ENCODE peak calls at places on chromosome 5, in six cellular contexts. One of them, this sample, is unnamed.

GRCh38 chr5:107604146-107604910 is 66.4 kb downstream of the EFNA5 start:
- DNase-seq in cardiac muscle cell: no peak
- DNase-seq in T47D: no peak
- DNase-seq in stimulated activated CD4-positive, alpha-beta T cell treated with anti-CD3 and anti-CD28 coated beads, Interleukin-1b, Interleukin-23, amount 100 ng/mL, for 4 hours: no peak
- DNase-seq in GF-D8: no peak
- DNase-seq in activated naive CD4-positive, alpha-beta T cell: no peak
- DNase-seq in this sample: no peak

GRCh38 chr5:56306433-56307150 is 73.5 kb upstream of the ANKRD55 start:
- DNase-seq in cardiac muscle cell: no peak
- DNase-seq in T47D: no peak
- DNase-seq in stimulated activated CD4-positive, alpha-beta T cell treated with anti-CD3 and anti-CD28 coated beads, Interleukin-1b, Interleukin-23, amount 100 ng/mL, for 4 hours: no peak
- DNase-seq in GF-D8: no peak
- DNase-seq in activated naive CD4-positive, alpha-beta T cell: no peak
- DNase-seq in this sample: no peak

GRCh38 chr5:65332591-65332990 is 149.1 kb downstream of the ADAMTS6 start:
- DNase-seq in cardiac muscle cell: peak; percentile 0
- DNase-seq in T47D: no peak
- DNase-seq in stimulated activated CD4-positive, alpha-beta T cell treated with anti-CD3 and anti-CD28 coated beads, Interleukin-1b, Interleukin-23, amount 100 ng/mL, for 4 hours: no peak
- DNase-seq in GF-D8: no peak
- DNase-seq in activated naive CD4-positive, alpha-beta T cell: no peak
- DNase-seq in this sample: no peak

GRCh38 chr5:68745459-68745858 is 348.4 kb upstream of the SLC30A5 start:
- DNase-seq in cardiac muscle cell: no peak
- DNase-seq in T47D: peak; percentile 22
- DNase-seq in stimulated activated CD4-positive, alpha-beta T cell treated with anti-CD3 and anti-CD28 coated beads, Interleukin-1b, Interleukin-23, amount 100 ng/mL, for 4 hours: no peak
- DNase-seq in GF-D8: no peak
- DNase-seq in activated naive CD4-positive, alpha-beta T cell: no peak
- DNase-seq in this sample: no peak

GRCh38 chr5:38540348-38540747 is 16.1 kb downstream of the LIFR start:
- DNase-seq in cardiac muscle cell: peak; percentile 48
- DNase-seq in T47D: no peak
- DNase-seq in stimulated activated CD4-positive, alpha-beta T cell treated with anti-CD3 and anti-CD28 coated beads, Interleukin-1b, Interleukin-23, amount 100 ng/mL, for 4 hours: no peak
- DNase-seq in GF-D8: no peak
- DNase-seq in activated naive CD4-positive, alpha-beta T cell: no peak
- DNase-seq in this sample: no peak

GRCh38 chr5:52922384-52922783 is 66.8 kb upstream of the ITGA2 start:
- DNase-seq in cardiac muscle cell: no peak
- DNase-seq in T47D: peak; percentile 29
- DNase-seq in stimulated activated CD4-positive, alpha-beta T cell treated with anti-CD3 and anti-CD28 coated beads, Interleukin-1b, Interleukin-23, amount 100 ng/mL, for 4 hours: no peak
- DNase-seq in GF-D8: no peak
- DNase-seq in activated naive CD4-positive, alpha-beta T cell: no peak
- DNase-seq in this sample: peak; percentile 20

GRCh38 chr5:176497852-176498251 is 39.4 kb downstream of the RNF44 start:
- DNase-seq in cardiac muscle cell: no peak
- DNase-seq in T47D: no peak
- DNase-seq in stimulated activated CD4-positive, alpha-beta T cell treated with anti-CD3 and anti-CD28 coated beads, Interleukin-1b, Interleukin-23, amount 100 ng/mL, for 4 hours: no peak
- DNase-seq in GF-D8: no peak
- DNase-seq in activated naive CD4-positive, alpha-beta T cell: no peak
- DNase-seq in this sample: no peak

GRCh38 chr5:142600611-142601360 is 85.1 kb downstream of the FGF1 start:
- DNase-seq in cardiac muscle cell: no peak
- DNase-seq in T47D: peak; percentile 21
- DNase-seq in stimulated activated CD4-positive, alpha-beta T cell treated with anti-CD3 and anti-CD28 coated beads, Interleukin-1b, Interleukin-23, amount 100 ng/mL, for 4 hours: no peak
- DNase-seq in GF-D8: no peak
- DNase-seq in activated naive CD4-positive, alpha-beta T cell: no peak
- DNase-seq in this sample: no peak

GRCh38 chr5:155046591-155046990 is 33.0 kb downstream of the KIF4B start:
- DNase-seq in cardiac muscle cell: no peak
- DNase-seq in T47D: peak; percentile 63
- DNase-seq in stimulated activated CD4-positive, alpha-beta T cell treated with anti-CD3 and anti-CD28 coated beads, Interleukin-1b, Interleukin-23, amount 100 ng/mL, for 4 hours: no peak
- DNase-seq in GF-D8: no peak
- DNase-seq in activated naive CD4-positive, alpha-beta T cell: no peak
- DNase-seq in this sample: no peak

GRCh38 chr5:16723821-16724220 is 107.0 kb upstream of the RETREG1 start:
- DNase-seq in cardiac muscle cell: no peak
- DNase-seq in T47D: no peak
- DNase-seq in stimulated activated CD4-positive, alpha-beta T cell treated with anti-CD3 and anti-CD28 coated beads, Interleukin-1b, Interleukin-23, amount 100 ng/mL, for 4 hours: no peak
- DNase-seq in GF-D8: no peak
- DNase-seq in activated naive CD4-positive, alpha-beta T cell: no peak
- DNase-seq in this sample: no peak

GRCh38 chr5:4976918-4977317 is 163.2 kb upstream of the ADAMTS16 start:
- DNase-seq in cardiac muscle cell: no peak
- DNase-seq in T47D: no peak
- DNase-seq in stimulated activated CD4-positive, alpha-beta T cell treated with anti-CD3 and anti-CD28 coated beads, Interleukin-1b, Interleukin-23, amount 100 ng/mL, for 4 hours: no peak
- DNase-seq in GF-D8: no peak
- DNase-seq in activated naive CD4-positive, alpha-beta T cell: no peak
- DNase-seq in this sample: no peak

GRCh38 chr5:79495311-79495710 is 18.6 kb downstream of the HOMER1 start:
- DNase-seq in cardiac muscle cell: no peak
- DNase-seq in T47D: peak; percentile 23
- DNase-seq in stimulated activated CD4-positive, alpha-beta T cell treated with anti-CD3 and anti-CD28 coated beads, Interleukin-1b, Interleukin-23, amount 100 ng/mL, for 4 hours: no peak
- DNase-seq in GF-D8: no peak
- DNase-seq in activated naive CD4-positive, alpha-beta T cell: no peak
- DNase-seq in this sample: no peak

GRCh38 chr5:112917453-112918005 is 4.5 kb downstream of the REEP5 start:
- DNase-seq in cardiac muscle cell: peak; percentile 13
- DNase-seq in T47D: peak; percentile 36
- DNase-seq in stimulated activated CD4-positive, alpha-beta T cell treated with anti-CD3 and anti-CD28 coated beads, Interleukin-1b, Interleukin-23, amount 100 ng/mL, for 4 hours: no peak
- DNase-seq in GF-D8: no peak
- DNase-seq in activated naive CD4-positive, alpha-beta T cell: no peak
- DNase-seq in this sample: peak; percentile 46

GRCh38 chr5:8633706-8634105 is 764.8 kb downstream of the MTRR start:
- DNase-seq in cardiac muscle cell: no peak
- DNase-seq in T47D: no peak
- DNase-seq in stimulated activated CD4-positive, alpha-beta T cell treated with anti-CD3 and anti-CD28 coated beads, Interleukin-1b, Interleukin-23, amount 100 ng/mL, for 4 hours: no peak
- DNase-seq in GF-D8: no peak
- DNase-seq in activated naive CD4-positive, alpha-beta T cell: no peak
- DNase-seq in this sample: no peak

GRCh38 chr5:181231444-181231843 is 8.4 kb downstream of the TRIM41 start:
- DNase-seq in cardiac muscle cell: no peak
- DNase-seq in T47D: no peak
- DNase-seq in stimulated activated CD4-positive, alpha-beta T cell treated with anti-CD3 and anti-CD28 coated beads, Interleukin-1b, Interleukin-23, amount 100 ng/mL, for 4 hours: no peak
- DNase-seq in GF-D8: no peak
- DNase-seq in activated naive CD4-positive, alpha-beta T cell: no peak
- DNase-seq in this sample: no peak

GRCh38 chr5:66840527-66841013 is 244.4 kb downstream of the MAST4 start:
- DNase-seq in cardiac muscle cell: no peak
- DNase-seq in T47D: no peak
- DNase-seq in stimulated activated CD4-positive, alpha-beta T cell treated with anti-CD3 and anti-CD28 coated beads, Interleukin-1b, Interleukin-23, amount 100 ng/mL, for 4 hours: no peak
- DNase-seq in GF-D8: no peak
- DNase-seq in activated naive CD4-positive, alpha-beta T cell: no peak
- DNase-seq in this sample: no peak

GRCh38 chr5:59066367-59067163 is 483.7 kb downstream of the RAB3C start:
- DNase-seq in cardiac muscle cell: no peak
- DNase-seq in T47D: no peak
- DNase-seq in stimulated activated CD4-positive, alpha-beta T cell treated with anti-CD3 and anti-CD28 coated beads, Interleukin-1b, Interleukin-23, amount 100 ng/mL, for 4 hours: no peak
- DNase-seq in GF-D8: no peak
- DNase-seq in activated naive CD4-positive, alpha-beta T cell: no peak
- DNase-seq in this sample: no peak

GRCh38 chr5:128144491-128144890 is 60.9 kb downstream of the SLC12A2 start:
- DNase-seq in cardiac muscle cell: no peak
- DNase-seq in T47D: no peak
- DNase-seq in stimulated activated CD4-positive, alpha-beta T cell treated with anti-CD3 and anti-CD28 coated beads, Interleukin-1b, Interleukin-23, amount 100 ng/mL, for 4 hours: no peak
- DNase-seq in GF-D8: no peak
- DNase-seq in activated naive CD4-positive, alpha-beta T cell: no peak
- DNase-seq in this sample: no peak

GRCh38 chr5:10601246-10602030 is 37.6 kb downstream of the ANKRD33B start:
- DNase-seq in cardiac muscle cell: peak; percentile 41
- DNase-seq in T47D: peak; percentile 73
- DNase-seq in stimulated activated CD4-positive, alpha-beta T cell treated with anti-CD3 and anti-CD28 coated beads, Interleukin-1b, Interleukin-23, amount 100 ng/mL, for 4 hours: no peak
- DNase-seq in GF-D8: no peak
- DNase-seq in activated naive CD4-positive, alpha-beta T cell: no peak
- DNase-seq in this sample: no peak

GRCh38 chr5:2442686-2443354 is 308.7 kb downstream of the IRX2 start:
- DNase-seq in cardiac muscle cell: no peak
- DNase-seq in T47D: no peak
- DNase-seq in stimulated activated CD4-positive, alpha-beta T cell treated with anti-CD3 and anti-CD28 coated beads, Interleukin-1b, Interleukin-23, amount 100 ng/mL, for 4 hours: no peak
- DNase-seq in GF-D8: no peak
- DNase-seq in activated naive CD4-positive, alpha-beta T cell: no peak
- DNase-seq in this sample: no peak

GRCh38 chr5:103461223-103461622 is 101.4 kb downstream of the NUDT12 start:
- DNase-seq in cardiac muscle cell: no peak
- DNase-seq in T47D: no peak
- DNase-seq in stimulated activated CD4-positive, alpha-beta T cell treated with anti-CD3 and anti-CD28 coated beads, Interleukin-1b, Interleukin-23, amount 100 ng/mL, for 4 hours: no peak
- DNase-seq in GF-D8: no peak
- DNase-seq in activated naive CD4-positive, alpha-beta T cell: no peak
- DNase-seq in this sample: no peak

GRCh38 chr5:169599451-169599850 is 15.9 kb downstream of the SPDL1 start:
- DNase-seq in cardiac muscle cell: peak; percentile 36
- DNase-seq in T47D: no peak
- DNase-seq in stimulated activated CD4-positive, alpha-beta T cell treated with anti-CD3 and anti-CD28 coated beads, Interleukin-1b, Interleukin-23, amount 100 ng/mL, for 4 hours: no peak
- DNase-seq in GF-D8: no peak
- DNase-seq in activated naive CD4-positive, alpha-beta T cell: no peak
- DNase-seq in this sample: no peak

GRCh38 chr5:37703841-37704241 is 136.0 kb downstream of the GDNF start:
- DNase-seq in cardiac muscle cell: no peak
- DNase-seq in T47D: no peak
- DNase-seq in stimulated activated CD4-positive, alpha-beta T cell treated with anti-CD3 and anti-CD28 coated beads, Interleukin-1b, Interleukin-23, amount 100 ng/mL, for 4 hours: no peak
- DNase-seq in GF-D8: no peak
- DNase-seq in activated naive CD4-positive, alpha-beta T cell: no peak
- DNase-seq in this sample: no peak

GRCh38 chr5:177553671-177554429 is 513 bp downstream of the FAM193B start:
- DNase-seq in cardiac muscle cell: peak; percentile 51
- DNase-seq in T47D: peak; percentile 29
- DNase-seq in stimulated activated CD4-positive, alpha-beta T cell treated with anti-CD3 and anti-CD28 coated beads, Interleukin-1b, Interleukin-23, amount 100 ng/mL, for 4 hours: peak; percentile 14
- DNase-seq in GF-D8: no peak
- DNase-seq in activated naive CD4-positive, alpha-beta T cell: no peak
- DNase-seq in this sample: peak; percentile 41

GRCh38 chr5:39948867-39949468 is 524.2 kb upstream of the DAB2 start:
- DNase-seq in cardiac muscle cell: peak; percentile 88
- DNase-seq in T47D: peak; percentile 86
- DNase-seq in stimulated activated CD4-positive, alpha-beta T cell treated with anti-CD3 and anti-CD28 coated beads, Interleukin-1b, Interleukin-23, amount 100 ng/mL, for 4 hours: peak; percentile 50
- DNase-seq in GF-D8: no peak
- DNase-seq in activated naive CD4-positive, alpha-beta T cell: no peak
- DNase-seq in this sample: peak; percentile 59

GRCh38 chr5:135832941-135833340 is 1.5 kb upstream of the SLC25A48 start:
- DNase-seq in cardiac muscle cell: no peak
- DNase-seq in T47D: no peak
- DNase-seq in stimulated activated CD4-positive, alpha-beta T cell treated with anti-CD3 and anti-CD28 coated beads, Interleukin-1b, Interleukin-23, amount 100 ng/mL, for 4 hours: no peak
- DNase-seq in GF-D8: no peak
- DNase-seq in activated naive CD4-positive, alpha-beta T cell: no peak
- DNase-seq in this sample: no peak

GRCh38 chr5:81829242-81829641 is 78.3 kb upstream of the SSBP2 start:
- DNase-seq in cardiac muscle cell: no peak
- DNase-seq in T47D: no peak
- DNase-seq in stimulated activated CD4-positive, alpha-beta T cell treated with anti-CD3 and anti-CD28 coated beads, Interleukin-1b, Interleukin-23, amount 100 ng/mL, for 4 hours: no peak
- DNase-seq in GF-D8: no peak
- DNase-seq in activated naive CD4-positive, alpha-beta T cell: no peak
- DNase-seq in this sample: no peak

GRCh38 chr5:67021031-67021430 is 175.6 kb downstream of the CD180 start:
- DNase-seq in cardiac muscle cell: no peak
- DNase-seq in T47D: no peak
- DNase-seq in stimulated activated CD4-positive, alpha-beta T cell treated with anti-CD3 and anti-CD28 coated beads, Interleukin-1b, Interleukin-23, amount 100 ng/mL, for 4 hours: no peak
- DNase-seq in GF-D8: no peak
- DNase-seq in activated naive CD4-positive, alpha-beta T cell: no peak
- DNase-seq in this sample: no peak

GRCh38 chr5:1291611-1292080 is 3.2 kb downstream of the TERT start:
- DNase-seq in cardiac muscle cell: no peak
- DNase-seq in T47D: no peak
- DNase-seq in stimulated activated CD4-positive, alpha-beta T cell treated with anti-CD3 and anti-CD28 coated beads, Interleukin-1b, Interleukin-23, amount 100 ng/mL, for 4 hours: no peak
- DNase-seq in GF-D8: no peak
- DNase-seq in activated naive CD4-positive, alpha-beta T cell: no peak
- DNase-seq in this sample: no peak